ENCODE peak calls at places on chromosomes 16 and 17, in nine cellular contexts. M is upper lobe of right lung, L is colonic mucosa, T is brain microvascular endothelial cell, F is dorsolateral prefrontal cortex, D is heart left ventricle, S is bronchial epithelial cell, P is transverse colon, I is left lung. K is an unnamed sample.

GRCh38 chr16:51982715-51983680 is 563.9 kb downstream of the TOX3 start:
- DNase-seq in L (peak), S (peak), D (peak), T (peak), I (no peak), P (peak), M (no peak), F (peak), K (peak)

GRCh38 chr16:11316331-11317015 is 28.8 kb upstream of the RMI2 start:
- DNase-seq in F (no peak), T (no peak), I (no peak), P (no peak), D (no peak), L (no peak), M (no peak), S (no peak), K (peak)

GRCh38 chr16:21566891-21567414 is 32.4 kb upstream of the METTL9 start:
- DNase-seq in L (no peak), T (no peak), I (no peak), D (no peak), M (no peak), P (peak), F (peak), S (no peak), K (no peak)

GRCh38 chr16:11844499-11844898 is 6.8 kb downstream of the RSL1D1 start:
- DNase-seq in L (no peak), S (no peak), F (no peak), T (no peak), I (no peak), P (no peak), M (no peak), D (no peak), K (no peak)

GRCh38 chr17:80008383-80008840 is 27.3 kb downstream of the TBC1D16 start:
- DNase-seq in P (peak), M (peak), S (peak), T (peak), D (peak), I (peak), F (peak), L (peak), K (peak)

GRCh38 chr17:47265983-47266541 is 12.4 kb downstream of the ITGB3 start:
- DNase-seq in F (no peak), T (peak), P (peak), M (no peak), L (no peak), S (peak), D (no peak), I (no peak), K (peak)

GRCh38 chr16:14286381-14287230 is 215.5 kb downstream of the MRTFB start:
- DNase-seq in L (peak), S (no peak), D (no peak), F (no peak), M (peak), T (no peak), I (no peak), P (peak), K (peak)

GRCh38 chr16:19515765-19516164 is 6.1 kb downstream of the GDE1 start:
- DNase-seq in I (no peak), D (no peak), M (no peak), L (no peak), S (peak), F (no peak), P (no peak), T (no peak), K (no peak)

GRCh38 chr17:42913527-42913926 is 12.9 kb downstream of the G6PC1 start:
- DNase-seq in P (no peak), M (no peak), L (no peak), F (no peak), I (no peak), T (no peak), D (no peak), S (peak), K (no peak)

GRCh38 chr17:49676276-49676868 is 1.5 kb downstream of the SPOP start:
- DNase-seq in P (peak), D (no peak), M (no peak), F (no peak), S (no peak), I (no peak), T (peak), L (no peak), K (peak)

GRCh38 chr16:3902731-3903130 is 22.2 kb upstream of the CREBBP start:
- DNase-seq in L (no peak), I (no peak), P (no peak), F (no peak), M (peak), D (no peak), T (no peak), S (no peak), K (peak)

GRCh38 chr17:38562903-38563302 is 42.8 kb downstream of the SRCIN1 start:
- DNase-seq in T (no peak), P (no peak), D (no peak), L (no peak), F (no peak), S (no peak), M (no peak), I (no peak), K (no peak)

GRCh38 chr17:3647769-3648540 is 11.4 kb downstream of the CTNS start:
- DNase-seq in D (no peak), L (peak), P (peak), T (peak), M (no peak), S (peak), F (peak), I (peak), K (peak)

GRCh38 chr17:7716901-7717755 is at the start of gene DNAH2:
- DNase-seq in D (peak), T (peak), P (peak), I (peak), L (peak), M (peak), S (peak), F (peak), K (peak)
- H3K4me3 ChIP-seq in D (peak), T (peak), P (peak), I (peak), L (peak), M (peak), S (peak), F (peak), K (peak)

GRCh38 chr17:31524926-31525800 is 133.7 kb downstream of the RAB11FIP4 start:
- DNase-seq in P (peak), T (peak), F (peak), D (peak), S (peak), M (peak), I (peak), L (peak), K (peak)

GRCh38 chr17:31523862-31524730 is 132.6 kb downstream of the RAB11FIP4 start:
- DNase-seq in T (no peak), D (no peak), M (no peak), I (no peak), S (no peak), F (no peak), L (no peak), P (no peak), K (no peak)

GRCh38 chr17:31521632-31522283 is 130.3 kb downstream of the RAB11FIP4 start:
- DNase-seq in L (no peak), D (no peak), P (no peak), I (no peak), M (no peak), F (no peak), S (no peak), T (no peak), K (no peak)

GRCh38 chr17:31522987-31523495 is 131.6 kb downstream of the RAB11FIP4 start:
- DNase-seq in S (no peak), D (no peak), M (no peak), P (no peak), I (no peak), L (no peak), F (no peak), T (no peak), K (no peak)

DNA sequence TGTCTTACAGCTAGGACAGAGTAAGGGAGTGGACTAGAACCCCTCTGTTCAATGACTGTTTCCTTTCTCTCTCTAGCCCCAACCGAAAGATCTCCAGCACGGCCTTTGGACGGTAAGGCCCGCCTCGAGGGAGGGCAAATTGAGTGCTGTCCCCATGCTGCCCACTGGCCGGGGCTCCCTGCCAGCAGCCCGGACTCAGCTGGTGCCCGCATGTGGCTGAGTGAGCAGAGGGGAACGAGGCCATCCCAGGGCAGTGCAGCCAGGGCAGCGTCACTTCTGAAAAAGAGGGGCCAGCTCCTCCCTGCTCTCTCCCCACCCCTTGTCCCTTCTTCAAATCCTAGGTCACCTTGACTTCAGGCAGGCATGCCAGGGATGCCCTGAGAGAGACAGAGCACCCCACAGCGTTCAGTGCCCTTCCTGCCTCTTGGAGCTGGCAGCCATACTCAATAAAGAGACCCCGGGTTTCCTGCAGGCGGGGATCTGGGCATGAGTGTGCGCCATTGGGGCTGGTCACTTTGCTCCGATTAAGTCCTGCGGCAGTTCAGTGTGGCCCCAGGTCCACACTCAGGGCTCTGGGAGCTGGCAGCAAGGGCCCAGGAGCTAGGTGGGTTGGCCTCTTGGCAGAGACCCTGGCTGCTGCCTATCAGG is 130.9 kb downstream of the RAB11FIP4 start:
- DNase-seq in L (no peak), I (no peak), M (no peak), F (no peak), T (no peak), S (no peak), D (no peak), P (no peak), K (no peak)
- TF ChIP-seq CTCF in L (no peak), I (no peak), M (no peak), F (peak), T (no peak), S (no peak), D (no peak), P (no peak), K (no peak)

GRCh38 chr16:85988723-85989313 is 89.9 kb downstream of the IRF8 start:
- DNase-seq in L (no peak), D (no peak), F (no peak), T (no peak), P (peak), S (no peak), I (no peak), M (no peak), K (no peak)
- H3K4me3 ChIP-seq in L (no peak), D (no peak), F (no peak), T (no peak), P (no peak), S (no peak), I (no peak), M (no peak), K (no peak)

DNA sequence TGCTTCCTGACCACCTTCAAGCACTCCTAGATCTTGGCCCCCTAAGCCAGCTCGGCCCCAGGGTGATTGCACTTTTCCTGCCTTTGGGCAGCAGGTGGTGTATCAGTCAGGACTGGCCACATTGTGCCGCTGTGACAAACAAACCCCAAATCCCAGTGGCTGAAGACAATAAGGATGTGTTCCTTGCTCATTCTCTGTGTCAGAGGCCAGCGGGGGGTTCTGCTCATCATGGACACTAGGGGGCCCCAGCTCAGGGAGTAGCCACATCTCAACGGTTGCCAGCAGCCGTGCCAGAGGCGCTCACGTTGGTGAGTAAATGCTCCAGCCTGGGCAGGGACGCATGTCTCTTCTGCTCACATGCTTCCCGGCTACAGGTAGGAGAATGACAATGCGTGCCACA is 60.4 kb downstream of the ZDHHC7 start:
- DNase-seq in P (no peak), F (no peak), M (no peak), D (no peak), S (no peak), T (no peak), I (no peak), L (no peak), K (no peak)
- TF ChIP-seq CTCF in P (no peak), F (no peak), M (peak), D (no peak), S (peak), T (peak), I (no peak), L (no peak), K (peak)

DNA sequence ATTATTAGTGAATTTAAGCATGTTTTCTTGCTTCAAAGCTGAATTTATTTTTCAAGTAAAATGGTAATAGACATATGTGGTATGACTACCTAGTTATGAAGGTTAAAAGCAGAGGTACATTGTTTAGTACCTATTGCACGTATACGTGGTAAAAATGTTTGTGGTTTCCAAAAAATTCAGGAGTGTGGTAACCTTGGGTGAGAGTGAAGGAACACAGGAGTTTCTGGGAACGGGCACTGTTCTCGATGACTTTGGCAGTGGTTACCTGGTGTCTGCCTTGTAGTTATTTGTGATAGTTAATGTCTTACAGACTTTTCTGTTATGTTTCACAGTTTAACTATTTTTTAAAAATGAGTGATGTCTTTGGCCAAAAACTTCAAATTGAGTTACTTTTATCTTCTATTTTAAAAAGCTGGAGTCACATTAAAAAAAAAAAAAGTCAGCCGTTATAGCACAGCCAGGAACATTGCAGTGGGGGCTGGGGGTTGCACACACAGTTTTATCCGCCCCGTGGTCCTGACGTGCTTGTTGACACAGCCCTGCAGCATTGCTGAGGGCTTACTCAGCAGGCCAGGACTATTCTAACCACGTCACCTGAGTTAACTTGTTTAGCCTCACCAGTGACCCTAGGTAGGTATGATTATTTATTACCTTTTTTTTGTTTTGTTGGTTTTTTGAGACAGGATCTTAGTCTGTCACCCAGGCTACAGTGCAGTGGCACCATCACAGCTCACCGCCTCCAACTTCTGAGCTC is 10.9 kb downstream of the JPT2 start:
- DNase-seq in L (no peak), D (no peak), T (peak), I (no peak), M (peak), P (no peak), F (no peak), S (peak), K (peak)
- H3K4me3 ChIP-seq in L (no peak), D (no peak), T (no peak), I (no peak), M (no peak), P (no peak), F (no peak), S (no peak), K (no peak)

GRCh38 chr16:2286550-2286949 is 18.6 kb upstream of the RNPS1 start:
- DNase-seq in D (no peak), M (peak), I (peak), F (no peak), P (no peak), L (no peak), T (no peak), S (no peak), K (no peak)
- TF ChIP-seq CTCF in D (no peak), M (no peak), I (no peak), F (no peak), P (no peak), L (no peak), T (no peak), S (no peak), K (no peak)

DNA sequence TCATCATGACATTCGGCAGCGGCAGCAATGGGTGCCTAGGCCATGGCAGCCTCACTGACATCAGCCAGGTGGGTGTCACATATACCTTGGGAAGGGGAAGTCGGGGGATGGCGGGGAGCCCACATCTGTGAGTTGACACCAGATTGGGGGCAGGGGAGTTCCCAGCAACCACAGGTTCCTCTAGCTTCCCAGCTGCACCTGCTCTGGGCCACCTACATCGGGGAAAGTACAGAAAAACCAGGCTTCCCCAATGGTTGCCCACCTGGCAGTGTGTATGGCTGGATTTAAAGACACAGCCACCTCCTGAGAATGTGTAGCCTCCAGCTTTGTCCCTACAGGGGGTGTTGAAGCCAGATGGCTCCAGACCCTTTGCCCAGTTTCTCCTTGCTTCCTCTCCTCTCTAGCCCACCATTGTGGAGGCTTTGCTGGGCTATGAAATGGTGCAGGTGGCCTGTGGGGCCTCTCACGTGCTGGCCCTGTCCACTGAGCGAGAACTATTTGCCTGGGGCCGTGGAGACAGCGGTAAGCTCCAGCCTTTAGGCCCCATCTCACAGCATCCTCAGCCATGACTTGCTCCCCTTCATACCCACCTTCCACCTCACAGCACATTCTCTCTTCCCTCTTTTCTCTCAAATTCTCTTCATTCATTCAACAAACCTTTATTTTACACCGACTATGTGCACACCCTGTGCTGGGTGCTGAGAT is 5.0 kb upstream of the TRAF4 start:
- DNase-seq in P (peak), M (no peak), F (no peak), D (no peak), L (no peak), I (no peak), S (no peak), T (no peak), K (no peak)
- H3K4me3 ChIP-seq in P (no peak), M (no peak), F (no peak), D (no peak), L (no peak), I (no peak), S (no peak), T (no peak), K (no peak)

GRCh38 chr17:29078183-29079045 is 35.5 kb downstream of the PIPOX start:
- DNase-seq in M (no peak), P (no peak), I (no peak), T (no peak), S (peak), F (no peak), L (no peak), D (no peak), K (peak)

GRCh38 chr17:29077320-29077719 is 34.4 kb downstream of the PIPOX start:
- DNase-seq in F (no peak), T (no peak), I (no peak), P (no peak), S (no peak), L (no peak), D (no peak), M (no peak), K (no peak)

GRCh38 chr17:29079433-29079832 is 36.5 kb downstream of the PIPOX start:
- DNase-seq in M (peak), F (no peak), D (no peak), L (no peak), P (no peak), I (peak), T (no peak), S (no peak), K (no peak)

GRCh38 chr17:29080323-29080722 is 37.4 kb downstream of the PIPOX start:
- DNase-seq in I (peak), F (no peak), D (no peak), P (no peak), L (no peak), M (peak), T (no peak), S (no peak), K (no peak)

DNA sequence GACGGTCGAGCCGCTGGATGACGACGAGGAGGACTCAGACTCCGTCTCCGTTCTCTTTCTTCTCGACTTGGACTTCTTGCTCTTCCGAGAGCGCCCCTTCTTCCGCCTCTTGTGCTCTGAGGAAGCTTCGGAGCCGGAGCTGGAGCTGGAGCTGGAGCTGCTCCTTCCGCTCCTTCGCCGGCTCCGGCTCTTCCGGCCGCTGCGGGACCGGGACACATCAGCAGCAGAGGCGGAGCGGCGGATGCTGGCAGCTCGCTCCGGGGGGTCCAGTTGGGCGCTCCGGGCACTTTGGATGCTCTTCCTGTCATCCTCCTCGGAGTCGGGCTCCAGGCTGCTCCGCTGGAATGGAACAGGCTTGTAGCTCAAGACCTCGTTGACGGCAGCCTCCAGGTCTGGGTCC is 36.9 kb downstream of the PIPOX start:
- DNase-seq in P (no peak), L (no peak), F (no peak), T (no peak), S (no peak), I (no peak), M (no peak), D (no peak), K (no peak)
- TF ChIP-seq CTCF in P (no peak), L (no peak), F (no peak), T (no peak), S (no peak), I (no peak), M (no peak), D (no peak), K (no peak)

DNA sequence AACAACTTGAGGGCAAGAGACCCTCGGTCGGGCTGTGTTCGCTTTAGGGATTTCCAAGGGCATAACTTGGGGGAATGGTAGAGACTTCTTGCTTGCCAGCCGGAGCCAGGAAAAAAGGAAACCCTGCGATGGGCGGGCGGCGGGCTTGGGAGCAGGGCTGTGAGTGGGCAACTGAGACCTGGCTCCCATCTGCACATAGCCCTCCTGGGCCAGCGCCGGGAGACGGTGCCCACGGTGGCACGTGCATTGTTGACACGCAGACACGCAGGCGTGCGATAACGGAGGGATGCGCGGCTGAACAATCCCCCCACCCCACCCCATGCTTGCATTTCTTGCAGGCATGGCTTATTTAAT is 17.0 kb upstream of the ZFHX3 start:
- DNase-seq in L (no peak), F (no peak), S (no peak), D (no peak), I (peak), M (no peak), T (no peak), P (no peak), K (no peak)
- H3K4me3 ChIP-seq in L (no peak), F (peak), S (no peak), D (no peak), I (peak), M (peak), T (peak), P (no peak), K (no peak)

GRCh38 chr17:73648543-73648820 is 4.2 kb upstream of the SDK2 start:
- DNase-seq in D (no peak), T (no peak), I (no peak), S (no peak), M (peak), F (no peak), P (no peak), L (no peak), K (no peak)

GRCh38 chr17:73650617-73651200 is 6.5 kb upstream of the SDK2 start:
- DNase-seq in L (peak), D (no peak), S (no peak), M (peak), I (no peak), P (peak), F (no peak), T (no peak), K (no peak)

GRCh38 chr17:73648974-73649373 is 4.7 kb upstream of the SDK2 start:
- DNase-seq in L (no peak), F (no peak), P (no peak), M (no peak), T (no peak), D (no peak), S (no peak), I (no peak), K (no peak)

GRCh38 chr17:73647767-73648542 is 3.7 kb upstream of the SDK2 start:
- DNase-seq in P (no peak), L (no peak), S (no peak), T (no peak), F (no peak), M (peak), I (no peak), D (no peak), K (no peak)

GRCh38 chr17:73650147-73650546 is 5.9 kb upstream of the SDK2 start:
- DNase-seq in F (no peak), S (no peak), M (no peak), D (no peak), T (no peak), I (no peak), P (peak), L (peak), K (no peak)
- TF ChIP-seq CTCF in F (peak), S (peak), M (peak), D (peak), T (no peak), I (no peak), P (peak), L (no peak), K (no peak)